ENCODE peak calls at places on chromosomes 16 and 17, in four cellular contexts. T is GM23338, R is GM12878, J is suprapubic skin. Q is an unnamed sample.

GRCh38 chr17:40209404-40210093 is 9.6 kb upstream of the WIPF2 start:
- DNase-seq in R (no peak), T (no peak), J (no peak), Q (no peak)

GRCh38 chr17:38358586-38359513 is 7.2 kb downstream of the SOCS7 start:
- DNase-seq in R (no peak), T (no peak), J (no peak), Q (no peak)

GRCh38 chr16:86025706-86026105 is 126.7 kb downstream of the IRF8 start:
- DNase-seq in J (peak), R (no peak), T (no peak), Q (no peak)

GRCh38 chr17:73293031-73293430 is 18.8 kb downstream of the CDC42EP4 start:
- DNase-seq in R (no peak), J (no peak), T (no peak), Q (no peak)

GRCh38 chr16:21611178-21611545 is 11.8 kb downstream of the METTL9 start:
- DNase-seq in T (no peak), R (no peak), J (no peak), Q (no peak)

GRCh38 chr17:56497132-56497531 is 96.4 kb upstream of the NOG start:
- DNase-seq in T (no peak), R (no peak), J (no peak), Q (no peak)

GRCh38 chr17:30433514-30433913 is 43.7 kb upstream of the GOSR1 start:
- DNase-seq in R (no peak), J (no peak), T (no peak), Q (no peak)

GRCh38 chr17:19987897-19988296 is 10.3 kb upstream of the AKAP10 start:
- DNase-seq in J (no peak), T (no peak), R (no peak), Q (no peak)

GRCh38 chr16:89191033-89191900 is 9.1 kb downstream of the SLC22A31 start:
- DNase-seq in J (no peak), R (no peak), T (no peak), Q (no peak)

GRCh38 chr17:6575596-6575988 is 19.2 kb upstream of the PITPNM3 start:
- DNase-seq in T (no peak), R (no peak), J (no peak), Q (no peak)

GRCh38 chr17:82497483-82498405 is 21.8 kb upstream of the FOXK2 start:
- DNase-seq in T (peak), J (no peak), R (no peak), Q (no peak)

GRCh38 chr16:81786321-81786720 is 7.2 kb downstream of the PLCG2 start:
- DNase-seq in J (no peak), T (peak), R (no peak), Q (no peak)

GRCh38 chr17:73533127-73533526 is 111.1 kb downstream of the SDK2 start:
- DNase-seq in R (no peak), J (no peak), T (no peak), Q (no peak)

GRCh38 chr17:14308965-14309879 is 8.3 kb downstream of the HS3ST3B1 start:
- DNase-seq in R (no peak), J (peak), T (peak), Q (no peak)

GRCh38 chr16:46673320-46674013 is 15.5 kb downstream of the VPS35 start:
- DNase-seq in J (no peak), R (peak), T (peak), Q (no peak)

GRCh38 chr16:11447836-11448235 is 102.6 kb downstream of the RMI2 start:
- DNase-seq in J (no peak), T (no peak), R (no peak), Q (no peak)

GRCh38 chr17:43530303-43531081 is 15.6 kb downstream of the ETV4 start:
- DNase-seq in T (peak), R (no peak), J (peak), Q (no peak)

DNA sequence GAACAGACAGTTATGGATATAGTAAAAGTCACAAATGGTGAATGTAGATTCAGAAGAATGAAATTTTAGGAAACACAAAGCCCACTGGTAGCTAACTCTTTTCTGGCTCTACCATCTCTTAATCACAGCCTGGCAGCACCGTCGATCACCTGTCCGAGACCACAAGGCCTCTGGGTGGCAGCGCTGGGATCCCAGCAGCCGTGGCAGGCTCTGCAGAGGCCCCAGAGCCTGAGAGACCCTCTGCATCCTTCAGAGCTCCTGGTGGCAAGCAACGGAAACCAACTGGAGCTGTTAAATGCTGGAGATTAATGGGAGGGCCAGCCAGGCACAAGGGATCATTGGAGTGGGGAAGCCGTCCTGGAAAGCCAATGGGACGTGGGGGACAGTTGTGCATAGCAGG is 26.3 kb downstream of the LAT start:
- DNase-seq in R (no peak), J (no peak), T (peak), Q (no peak)
- TF ChIP-seq CTCF in R (no peak), J (no peak), T (peak), Q (no peak)

DNA sequence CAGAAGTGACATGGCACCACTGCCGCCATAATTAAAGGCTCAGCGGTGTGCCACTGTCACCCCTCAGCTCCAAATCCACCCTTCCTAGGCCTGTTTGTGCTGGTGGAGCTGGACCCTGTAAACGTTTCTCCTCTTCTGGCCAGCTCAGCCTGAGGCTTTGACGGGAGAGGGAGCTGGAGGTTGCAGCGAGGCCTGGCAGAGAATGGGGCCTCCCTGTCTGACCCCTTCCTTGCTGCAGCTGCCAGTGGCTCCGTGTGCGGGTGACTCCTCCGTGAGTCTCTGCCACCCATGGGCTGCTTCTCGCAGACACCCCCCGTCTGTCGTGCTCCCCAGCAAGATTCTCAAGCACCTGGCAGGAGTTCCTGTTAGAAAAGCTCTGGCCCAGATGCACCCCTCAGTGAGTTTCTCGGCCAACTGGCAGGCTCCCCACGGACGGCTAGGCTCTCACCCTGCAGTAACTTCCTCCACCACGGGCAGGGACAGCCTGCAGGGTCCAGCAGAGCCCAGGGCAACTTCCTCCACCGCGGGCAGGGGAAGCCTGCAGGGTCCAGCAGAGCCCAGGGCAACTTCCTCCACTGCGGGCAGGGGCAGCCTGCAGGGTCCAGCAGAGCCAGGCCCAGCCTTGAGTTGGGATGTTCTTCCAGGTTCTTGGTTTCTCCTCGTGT is 4.7 kb upstream of the CHMP6 start:
- DNase-seq in T (no peak), R (no peak), J (no peak), Q (no peak)
- H3K4me3 ChIP-seq in T (no peak), R (no peak), J (no peak), Q (no peak)

GRCh38 chr17:67246648-67247415 is 1.8 kb upstream of the HELZ start:
- DNase-seq in J (peak), R (peak), T (peak), Q (no peak)
- TF ChIP-seq POLR2AphosphoS5 in J (peak), R (no peak), T (no peak), Q (no peak)

GRCh38 chr16:49058382-49058781 is 223.3 kb downstream of the CBLN1 start:
- DNase-seq in T (no peak), J (no peak), R (no peak), Q (no peak)
- TF ChIP-seq CTCF in T (peak), J (no peak), R (no peak), Q (no peak)

DNA sequence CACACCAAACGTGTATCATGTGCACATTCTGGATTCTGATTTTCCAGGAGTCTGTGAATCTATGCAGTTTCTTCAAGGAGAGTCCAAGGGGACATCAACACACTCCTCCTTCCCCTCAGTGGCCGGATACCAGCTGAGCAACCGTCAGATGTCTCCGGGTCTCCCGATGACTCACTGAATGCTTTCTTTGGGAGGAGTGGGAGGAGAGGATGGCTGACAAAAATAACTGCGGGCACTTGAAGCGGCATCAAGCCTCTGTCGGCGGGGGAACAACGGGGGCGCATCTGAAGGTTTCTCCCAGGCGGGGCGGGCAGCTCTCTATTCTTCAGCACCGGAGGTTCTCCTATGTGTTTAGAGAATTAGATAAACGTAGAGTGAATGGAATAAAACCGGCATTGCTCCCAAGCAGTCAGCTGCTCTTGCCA is 24.6 kb upstream of the LRRC75A start:
- DNase-seq in T (no peak), J (peak), R (no peak), Q (no peak)
- H3K4me3 ChIP-seq in T (no peak), J (no peak), R (no peak), Q (peak)

GRCh38 chr17:33989357-33990148 is 265.5 kb upstream of the CCL2 start:
- DNase-seq in J (no peak), R (no peak), T (no peak), Q (peak)
- TF ChIP-seq POLR2AphosphoS5 in J (no peak), R (no peak), T (no peak), Q (no peak)

GRCh38 chr16:63096857-63097256 is 1060.6 kb upstream of the CDH8 start:
- DNase-seq in J (no peak), R (no peak), T (no peak), Q (no peak)
- TF ChIP-seq CTCF in J (no peak), R (no peak), T (no peak), Q (no peak)

GRCh38 chr16:29662729-29663019 is 373 bp upstream of the SPN start:
- DNase-seq in T (no peak), R (peak), J (no peak), Q (no peak)
- H3K4me3 ChIP-seq in T (no peak), R (peak), J (peak), Q (no peak)